ENCODE peak calls at places on chromosomes 16 and 17, in nine cellular contexts. I is AG04449; U is SK-N-MC; A is naive thymus-derived CD4-positive, alpha-beta T cell; X is H7; D is iPS-NIHi11; B is NCI-H1092; K is anterior cingulate cortex; L is NCI-H1436. F is an unnamed sample.
A peak's percentile ranks its signal among the peaks of the same experiment; 100 is the strongest.

GRCh38 chr17:79627184-79627765 is 16.4 kb upstream of the RBFOX3 start:
- DNase-seq in X (peak; percentile 41), L (no peak), B (no peak), A (no peak), I (no peak), D (peak; percentile 7), U (no peak), K (no peak), F (peak; percentile 5)

GRCh38 chr16:66923866-66924265 is 1.5 kb downstream of the RRAD start:
- DNase-seq in D (no peak), A (no peak), K (no peak), U (no peak), I (no peak), X (peak; percentile 51), B (peak; percentile 12), L (no peak), F (no peak)

GRCh38 chr17:38705803-38706624 is 941 bp downstream of the MLLT6 start:
- DNase-seq in U (no peak), A (no peak), L (no peak), D (peak; percentile 55), K (peak; percentile 33), I (no peak), B (peak; percentile 16), X (peak; percentile 89), F (no peak)

GRCh38 chr17:80498242-80498919 is 22.0 kb upstream of the NPTX1 start:
- DNase-seq in L (no peak), A (no peak), K (no peak), U (no peak), I (no peak), D (no peak), X (peak; percentile 68), B (no peak), F (no peak)

GRCh38 chr17:58120195-58120822 is 27.9 kb upstream of the OR4D1 start:
- DNase-seq in K (no peak), U (peak; percentile 39), I (no peak), L (no peak), X (peak; percentile 61), D (peak; percentile 79), A (peak; percentile 24), B (no peak), F (no peak)

GRCh38 chr16:50245417-50246298 is 20.7 kb upstream of the ADCY7 start:
- DNase-seq in U (no peak), X (peak; percentile 87), A (no peak), K (no peak), L (peak; percentile 49), I (no peak), B (no peak), D (peak; percentile 82), F (no peak)

GRCh38 chr16:75192606-75193264 is 14.2 kb downstream of the CTRB2 start:
- DNase-seq in X (no peak), I (no peak), U (no peak), A (no peak), L (no peak), K (no peak), B (no peak), D (no peak), F (peak; percentile 47)

GRCh38 chr17:76237859-76238313 is 2.4 kb downstream of the RNF157 start:
- DNase-seq in B (no peak), U (no peak), A (no peak), L (no peak), X (no peak), D (no peak), I (no peak), K (no peak), F (no peak)

GRCh38 chr17:69050999-69051775 is 9.5 kb downstream of the ABCA9 start:
- DNase-seq in A (no peak), L (no peak), U (no peak), D (no peak), K (no peak), I (no peak), B (no peak), X (no peak), F (no peak)